ENCODE peak calls at places on chromosome X, in five cellular contexts. M is MCF 10A, E is astrocyte of the spinal cord, T is fibroblast of pulmonary artery, H is cardiac muscle cell. A is an unnamed sample.

GRCh38 chrX:24494544-24495113 is 29.5 kb downstream of the PDK3 start:
- DNase-seq in E (peak; percentile 83), T (peak; percentile 83), H (no peak), M (peak; percentile 88), A (peak; percentile 61)

GRCh38 chrX:68049466-68049865 is 383.8 kb downstream of the OPHN1 start:
- DNase-seq in M (no peak), H (no peak), E (no peak), T (no peak), A (no peak)

GRCh38 chrX:77003956-77004355 is 443.2 kb upstream of the FGF16 start:
- DNase-seq in T (no peak), H (no peak), M (no peak), E (peak; percentile 56), A (no peak)

GRCh38 chrX:101265869-101266428 is 25.2 kb downstream of the TAF7L start:
- DNase-seq in M (peak; percentile 13), T (peak; percentile 58), E (peak; percentile 66), H (no peak), A (peak; percentile 61)

GRCh38 chrX:79140731-79141130 is 3.8 kb upstream of the GPR174 start:
- DNase-seq in M (peak; percentile 16), T (no peak), H (no peak), E (no peak), A (no peak)

GRCh38 chrX:131262738-131263679 is 26.1 kb downstream of the IGSF1 start:
- DNase-seq in E (no peak), M (peak; percentile 52), T (no peak), H (peak; percentile 32), A (no peak)

GRCh38 chrX:43808231-43808630 is 74.0 kb downstream of the MAOB start:
- DNase-seq in E (no peak), H (no peak), M (no peak), T (no peak), A (no peak)

GRCh38 chrX:31706456-31706855 is 634.6 kb upstream of the FTHL17 start:
- DNase-seq in H (no peak), M (no peak), T (peak; percentile 16), E (peak; percentile 2), A (no peak)

DNA sequence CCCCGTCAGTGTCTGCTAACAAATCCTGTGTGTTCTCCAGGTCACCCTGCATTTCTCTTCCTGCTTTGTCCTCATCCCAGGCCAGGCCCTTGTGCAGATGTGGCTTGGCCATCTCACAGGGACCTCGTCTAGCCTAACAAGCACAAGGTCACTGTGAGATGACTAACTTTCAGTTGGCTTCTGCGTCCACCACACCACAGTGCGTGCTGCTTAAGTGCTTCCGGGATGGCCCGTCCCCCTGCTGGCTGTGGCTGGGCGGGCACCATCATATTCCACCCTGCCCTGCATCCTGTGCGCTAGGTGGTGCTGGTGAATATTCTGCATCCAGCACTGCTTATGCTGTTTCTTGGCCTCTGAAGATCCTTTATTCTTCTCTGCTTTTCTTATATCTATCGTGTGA is 33.8 kb downstream of the RBBP7 start:
- DNase-seq in E (no peak), H (peak; percentile 59), T (no peak), M (no peak), A (no peak)
- TF ChIP-seq CTCF in E (peak; percentile 56), H (peak; percentile 41), T (peak; percentile 19), M (peak; percentile 9), A (peak; percentile 55)

GRCh38 chrX:15465896-15466651 is 27.1 kb downstream of the PIR start:
- DNase-seq in E (no peak), H (peak; percentile 5), M (peak; percentile 16), T (peak; percentile 56), A (no peak)
- TF ChIP-seq CTCF in E (no peak), H (peak; percentile 6), M (no peak), T (no peak), A (peak; percentile 49)

GRCh38 chrX:103741879-103742278 is 31.2 kb downstream of the TMEM31 start:
- DNase-seq in T (no peak), H (no peak), M (no peak), E (no peak), A (peak; percentile 12)
- TF ChIP-seq CTCF in T (no peak), H (no peak), M (no peak), E (no peak), A (no peak)

GRCh38 chrX:18951032-18951431 is 32.9 kb downstream of the PHKA2 start:
- DNase-seq in T (no peak), H (no peak), M (no peak), E (no peak), A (no peak)
- TF ChIP-seq CTCF in T (no peak), H (no peak), M (no peak), E (no peak), A (no peak)

GRCh38 chrX:11532291-11533075 is 133.2 kb downstream of the ARHGAP6 start:
- DNase-seq in E (no peak), M (no peak), H (no peak), T (no peak), A (no peak)

GRCh38 chrX:11528623-11529022 is 137.1 kb downstream of the ARHGAP6 start:
- DNase-seq in M (no peak), E (no peak), H (no peak), T (no peak), A (no peak)

GRCh38 chrX:11533211-11533651 is 132.5 kb downstream of the ARHGAP6 start:
- DNase-seq in M (peak; percentile 78), T (peak; percentile 85), H (peak; percentile 71), E (peak; percentile 88), A (peak; percentile 72)

GRCh38 chrX:11530621-11531020 is 135.1 kb downstream of the ARHGAP6 start:
- DNase-seq in M (no peak), E (no peak), T (no peak), H (no peak), A (no peak)

GRCh38 chrX:11531226-11531625 is 134.5 kb downstream of the ARHGAP6 start:
- DNase-seq in T (peak; percentile 55), M (peak; percentile 26), H (no peak), E (peak; percentile 37), A (no peak)
- TF ChIP-seq CTCF in T (peak; percentile 42), M (peak; percentile 42), H (peak; percentile 35), E (no peak), A (peak; percentile 71)

DNA sequence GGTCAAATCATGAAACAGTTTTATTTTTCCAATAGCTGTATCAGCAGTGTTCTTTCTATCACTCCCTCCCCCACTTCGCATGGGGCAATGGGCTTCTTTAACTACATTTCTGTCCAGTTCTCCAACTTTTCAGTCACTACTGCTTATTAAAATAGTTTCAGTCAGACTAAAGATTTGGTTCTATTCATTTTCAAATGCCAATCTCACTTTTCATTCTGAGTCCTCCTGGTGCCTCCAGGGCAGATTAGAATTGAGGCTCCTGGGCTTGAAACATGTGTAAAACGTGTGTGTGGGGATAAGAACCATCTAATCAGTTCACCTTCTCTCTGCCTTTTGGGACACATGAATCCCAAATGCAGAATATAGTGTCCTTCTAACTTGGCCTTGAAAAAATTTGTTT is 3.5 kb upstream of the BEX3 start:
- DNase-seq in M (no peak), E (no peak), H (no peak), T (no peak), A (no peak)
- TF ChIP-seq CTCF in M (no peak), E (no peak), H (no peak), T (no peak), A (no peak)

DNA sequence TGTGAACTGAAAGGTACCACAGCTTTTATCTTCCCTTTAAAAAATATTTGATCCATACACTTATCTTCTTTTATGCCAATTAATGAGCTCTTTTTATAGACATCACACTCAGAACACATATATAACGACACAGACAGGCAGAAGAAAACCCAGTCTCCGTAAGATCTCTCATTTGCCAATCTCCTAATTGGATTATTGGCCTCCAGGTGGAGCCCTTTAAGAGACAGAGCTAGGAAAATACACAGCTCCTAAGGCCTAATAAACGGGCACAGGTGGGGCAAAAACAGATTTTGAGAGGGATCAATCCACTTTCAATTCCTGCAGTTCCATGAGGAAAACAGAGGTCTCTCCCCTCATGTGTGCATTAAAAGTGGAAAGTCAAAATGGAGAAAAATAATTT is 1495.4 kb downstream of the RPA4 start:
- DNase-seq in E (no peak), M (no peak), H (no peak), T (no peak), A (no peak)
- TF ChIP-seq CTCF in E (no peak), M (no peak), H (no peak), T (no peak), A (no peak)

GRCh38 chrX:8823698-8824097 is 22.5 kb upstream of the FAM9A start:
- DNase-seq in M (no peak), T (no peak), E (no peak), H (no peak), A (no peak)

GRCh38 chrX:8815460-8816065 is 14.4 kb upstream of the FAM9A start:
- DNase-seq in H (peak; percentile 77), M (peak; percentile 71), T (peak; percentile 53), E (peak; percentile 37), A (peak; percentile 2)

GRCh38 chrX:8820910-8821527 is 19.8 kb upstream of the FAM9A start:
- DNase-seq in M (no peak), E (no peak), H (peak; percentile 71), T (peak; percentile 22), A (no peak)
- TF ChIP-seq CTCF in M (no peak), E (no peak), H (peak; percentile 22), T (peak; percentile 8), A (peak; percentile 29)

A was measured in HFFc6.